ENCODE peak calls at places on chromosomes 6 and 20, in nine cellular contexts. One of them, this sample, is unnamed.

GRCh38 chr20:48015943-48016723 is 230.9 kb upstream of the SULF2 start:
- DNase-seq in naive thymus-derived CD8-positive, alpha-beta T cell: no peak
- DNase-seq in stimulated activated CD8-positive, alpha-beta memory T cell treated with anti-CD3 and anti-CD28 coated beads, Interleukin-4, amount 100 ng/mL, for 1 hour: no peak
- DNase-seq in stimulated activated CD4-positive, alpha-beta T cell treated with anti-CD3 and anti-CD28 coated beads, Interleukin-12 subunit alpha, Interleukin-12 subunit beta, amount 100 ng/mL, for 48 hours: no peak
- DNase-seq in NCI-H510A: no peak
- DNase-seq in NCI-H2171: no peak
- DNase-seq in nucleus accumbens: no peak
- DNase-seq in cardiac fibroblast: peak; percentile 18
- DNase-seq in activated CD8-positive, alpha-beta memory T cell treated with anti-CD3 and anti-CD28 coated beads for 4 hours: no peak
- DNase-seq in this sample: no peak

GRCh38 chr20:57672164-57672563 is 37.7 kb downstream of the PMEPA1 start:
- DNase-seq in NCI-H2171: peak; percentile 93
- DNase-seq in naive thymus-derived CD8-positive, alpha-beta T cell: no peak
- DNase-seq in nucleus accumbens: no peak
- DNase-seq in stimulated activated CD4-positive, alpha-beta T cell treated with anti-CD3 and anti-CD28 coated beads, Interleukin-12 subunit alpha, Interleukin-12 subunit beta, amount 100 ng/mL, for 48 hours: no peak
- DNase-seq in NCI-H510A: no peak
- DNase-seq in cardiac fibroblast: no peak
- DNase-seq in stimulated activated CD8-positive, alpha-beta memory T cell treated with anti-CD3 and anti-CD28 coated beads, Interleukin-4, amount 100 ng/mL, for 1 hour: no peak
- DNase-seq in activated CD8-positive, alpha-beta memory T cell treated with anti-CD3 and anti-CD28 coated beads for 4 hours: no peak
- DNase-seq in this sample: no peak

GRCh38 chr6:11085758-11086435 is 7.7 kb upstream of the SMIM13 start:
- DNase-seq in naive thymus-derived CD8-positive, alpha-beta T cell: no peak
- DNase-seq in stimulated activated CD8-positive, alpha-beta memory T cell treated with anti-CD3 and anti-CD28 coated beads, Interleukin-4, amount 100 ng/mL, for 1 hour: no peak
- DNase-seq in nucleus accumbens: no peak
- DNase-seq in activated CD8-positive, alpha-beta memory T cell treated with anti-CD3 and anti-CD28 coated beads for 4 hours: no peak
- DNase-seq in NCI-H510A: no peak
- DNase-seq in stimulated activated CD4-positive, alpha-beta T cell treated with anti-CD3 and anti-CD28 coated beads, Interleukin-12 subunit alpha, Interleukin-12 subunit beta, amount 100 ng/mL, for 48 hours: no peak
- DNase-seq in NCI-H2171: no peak
- DNase-seq in cardiac fibroblast: peak; percentile 52
- DNase-seq in this sample: no peak

GRCh38 chr20:62308102-62308822 is 5.5 kb downstream of the ADRM1 start:
- DNase-seq in NCI-H510A: no peak
- DNase-seq in naive thymus-derived CD8-positive, alpha-beta T cell: no peak
- DNase-seq in stimulated activated CD8-positive, alpha-beta memory T cell treated with anti-CD3 and anti-CD28 coated beads, Interleukin-4, amount 100 ng/mL, for 1 hour: no peak
- DNase-seq in stimulated activated CD4-positive, alpha-beta T cell treated with anti-CD3 and anti-CD28 coated beads, Interleukin-12 subunit alpha, Interleukin-12 subunit beta, amount 100 ng/mL, for 48 hours: no peak
- DNase-seq in nucleus accumbens: no peak
- DNase-seq in NCI-H2171: no peak
- DNase-seq in cardiac fibroblast: no peak
- DNase-seq in activated CD8-positive, alpha-beta memory T cell treated with anti-CD3 and anti-CD28 coated beads for 4 hours: no peak
- DNase-seq in this sample: no peak

GRCh38 chr20:4711511-4711910 is 10.2 kb upstream of the PRND start:
- DNase-seq in stimulated activated CD8-positive, alpha-beta memory T cell treated with anti-CD3 and anti-CD28 coated beads, Interleukin-4, amount 100 ng/mL, for 1 hour: no peak
- DNase-seq in activated CD8-positive, alpha-beta memory T cell treated with anti-CD3 and anti-CD28 coated beads for 4 hours: no peak
- DNase-seq in cardiac fibroblast: no peak
- DNase-seq in NCI-H2171: no peak
- DNase-seq in nucleus accumbens: no peak
- DNase-seq in NCI-H510A: no peak
- DNase-seq in stimulated activated CD4-positive, alpha-beta T cell treated with anti-CD3 and anti-CD28 coated beads, Interleukin-12 subunit alpha, Interleukin-12 subunit beta, amount 100 ng/mL, for 48 hours: no peak
- DNase-seq in naive thymus-derived CD8-positive, alpha-beta T cell: no peak
- DNase-seq in this sample: no peak

GRCh38 chr6:70586114-70586513 is 19.4 kb downstream of the SDHAF4 start:
- DNase-seq in cardiac fibroblast: no peak
- DNase-seq in nucleus accumbens: no peak
- DNase-seq in activated CD8-positive, alpha-beta memory T cell treated with anti-CD3 and anti-CD28 coated beads for 4 hours: no peak
- DNase-seq in stimulated activated CD8-positive, alpha-beta memory T cell treated with anti-CD3 and anti-CD28 coated beads, Interleukin-4, amount 100 ng/mL, for 1 hour: no peak
- DNase-seq in stimulated activated CD4-positive, alpha-beta T cell treated with anti-CD3 and anti-CD28 coated beads, Interleukin-12 subunit alpha, Interleukin-12 subunit beta, amount 100 ng/mL, for 48 hours: no peak
- DNase-seq in NCI-H2171: no peak
- DNase-seq in naive thymus-derived CD8-positive, alpha-beta T cell: no peak
- DNase-seq in NCI-H510A: no peak
- DNase-seq in this sample: no peak

GRCh38 chr6:47626782-47627181 is 71.6 kb upstream of the ADGRF4 start:
- DNase-seq in cardiac fibroblast: peak; percentile 9
- DNase-seq in naive thymus-derived CD8-positive, alpha-beta T cell: no peak
- DNase-seq in activated CD8-positive, alpha-beta memory T cell treated with anti-CD3 and anti-CD28 coated beads for 4 hours: no peak
- DNase-seq in stimulated activated CD8-positive, alpha-beta memory T cell treated with anti-CD3 and anti-CD28 coated beads, Interleukin-4, amount 100 ng/mL, for 1 hour: no peak
- DNase-seq in nucleus accumbens: no peak
- DNase-seq in NCI-H2171: no peak
- DNase-seq in stimulated activated CD4-positive, alpha-beta T cell treated with anti-CD3 and anti-CD28 coated beads, Interleukin-12 subunit alpha, Interleukin-12 subunit beta, amount 100 ng/mL, for 48 hours: no peak
- DNase-seq in NCI-H510A: no peak
- DNase-seq in this sample: no peak

GRCh38 chr20:63127700-63128364 is 88.1 kb downstream of the YTHDF1 start:
- DNase-seq in stimulated activated CD8-positive, alpha-beta memory T cell treated with anti-CD3 and anti-CD28 coated beads, Interleukin-4, amount 100 ng/mL, for 1 hour: no peak
- DNase-seq in cardiac fibroblast: no peak
- DNase-seq in naive thymus-derived CD8-positive, alpha-beta T cell: no peak
- DNase-seq in activated CD8-positive, alpha-beta memory T cell treated with anti-CD3 and anti-CD28 coated beads for 4 hours: no peak
- DNase-seq in NCI-H510A: no peak
- DNase-seq in NCI-H2171: no peak
- DNase-seq in stimulated activated CD4-positive, alpha-beta T cell treated with anti-CD3 and anti-CD28 coated beads, Interleukin-12 subunit alpha, Interleukin-12 subunit beta, amount 100 ng/mL, for 48 hours: no peak
- DNase-seq in nucleus accumbens: no peak
- DNase-seq in this sample: no peak

GRCh38 chr20:16125810-16126209 is 447.4 kb downstream of the KIF16B start:
- DNase-seq in stimulated activated CD4-positive, alpha-beta T cell treated with anti-CD3 and anti-CD28 coated beads, Interleukin-12 subunit alpha, Interleukin-12 subunit beta, amount 100 ng/mL, for 48 hours: no peak
- DNase-seq in NCI-H510A: no peak
- DNase-seq in activated CD8-positive, alpha-beta memory T cell treated with anti-CD3 and anti-CD28 coated beads for 4 hours: no peak
- DNase-seq in naive thymus-derived CD8-positive, alpha-beta T cell: no peak
- DNase-seq in cardiac fibroblast: no peak
- DNase-seq in nucleus accumbens: no peak
- DNase-seq in NCI-H2171: no peak
- DNase-seq in stimulated activated CD8-positive, alpha-beta memory T cell treated with anti-CD3 and anti-CD28 coated beads, Interleukin-4, amount 100 ng/mL, for 1 hour: no peak
- DNase-seq in this sample: no peak

GRCh38 chr20:3902041-3902440 is 12.9 kb downstream of the PANK2 start:
- DNase-seq in stimulated activated CD4-positive, alpha-beta T cell treated with anti-CD3 and anti-CD28 coated beads, Interleukin-12 subunit alpha, Interleukin-12 subunit beta, amount 100 ng/mL, for 48 hours: no peak
- DNase-seq in cardiac fibroblast: no peak
- DNase-seq in NCI-H2171: no peak
- DNase-seq in nucleus accumbens: no peak
- DNase-seq in activated CD8-positive, alpha-beta memory T cell treated with anti-CD3 and anti-CD28 coated beads for 4 hours: no peak
- DNase-seq in stimulated activated CD8-positive, alpha-beta memory T cell treated with anti-CD3 and anti-CD28 coated beads, Interleukin-4, amount 100 ng/mL, for 1 hour: no peak
- DNase-seq in naive thymus-derived CD8-positive, alpha-beta T cell: no peak
- DNase-seq in NCI-H510A: no peak
- DNase-seq in this sample: no peak

GRCh38 chr6:52493669-52494068 is 73.5 kb downstream of the EFHC1 start:
- DNase-seq in stimulated activated CD8-positive, alpha-beta memory T cell treated with anti-CD3 and anti-CD28 coated beads, Interleukin-4, amount 100 ng/mL, for 1 hour: no peak
- DNase-seq in nucleus accumbens: no peak
- DNase-seq in stimulated activated CD4-positive, alpha-beta T cell treated with anti-CD3 and anti-CD28 coated beads, Interleukin-12 subunit alpha, Interleukin-12 subunit beta, amount 100 ng/mL, for 48 hours: no peak
- DNase-seq in NCI-H2171: no peak
- DNase-seq in naive thymus-derived CD8-positive, alpha-beta T cell: no peak
- DNase-seq in activated CD8-positive, alpha-beta memory T cell treated with anti-CD3 and anti-CD28 coated beads for 4 hours: no peak
- DNase-seq in NCI-H510A: no peak
- DNase-seq in cardiac fibroblast: peak; percentile 23
- DNase-seq in this sample: no peak

GRCh38 chr6:54481096-54481495 is 172.9 kb downstream of the TINAG start:
- DNase-seq in activated CD8-positive, alpha-beta memory T cell treated with anti-CD3 and anti-CD28 coated beads for 4 hours: no peak
- DNase-seq in cardiac fibroblast: no peak
- DNase-seq in NCI-H2171: no peak
- DNase-seq in nucleus accumbens: no peak
- DNase-seq in stimulated activated CD4-positive, alpha-beta T cell treated with anti-CD3 and anti-CD28 coated beads, Interleukin-12 subunit alpha, Interleukin-12 subunit beta, amount 100 ng/mL, for 48 hours: no peak
- DNase-seq in stimulated activated CD8-positive, alpha-beta memory T cell treated with anti-CD3 and anti-CD28 coated beads, Interleukin-4, amount 100 ng/mL, for 1 hour: no peak
- DNase-seq in naive thymus-derived CD8-positive, alpha-beta T cell: no peak
- DNase-seq in NCI-H510A: no peak
- DNase-seq in this sample: no peak

GRCh38 chr6:46299253-46299652 is 128.5 kb upstream of the ENPP5 start:
- DNase-seq in NCI-H2171: no peak
- DNase-seq in stimulated activated CD8-positive, alpha-beta memory T cell treated with anti-CD3 and anti-CD28 coated beads, Interleukin-4, amount 100 ng/mL, for 1 hour: no peak
- DNase-seq in nucleus accumbens: no peak
- DNase-seq in stimulated activated CD4-positive, alpha-beta T cell treated with anti-CD3 and anti-CD28 coated beads, Interleukin-12 subunit alpha, Interleukin-12 subunit beta, amount 100 ng/mL, for 48 hours: no peak
- DNase-seq in activated CD8-positive, alpha-beta memory T cell treated with anti-CD3 and anti-CD28 coated beads for 4 hours: no peak
- DNase-seq in NCI-H510A: no peak
- DNase-seq in cardiac fibroblast: no peak
- DNase-seq in naive thymus-derived CD8-positive, alpha-beta T cell: no peak
- DNase-seq in this sample: no peak

GRCh38 chr20:31484001-31484400 is 8.9 kb downstream of the REM1 start:
- DNase-seq in NCI-H510A: no peak
- DNase-seq in stimulated activated CD4-positive, alpha-beta T cell treated with anti-CD3 and anti-CD28 coated beads, Interleukin-12 subunit alpha, Interleukin-12 subunit beta, amount 100 ng/mL, for 48 hours: no peak
- DNase-seq in cardiac fibroblast: no peak
- DNase-seq in NCI-H2171: no peak
- DNase-seq in stimulated activated CD8-positive, alpha-beta memory T cell treated with anti-CD3 and anti-CD28 coated beads, Interleukin-4, amount 100 ng/mL, for 1 hour: no peak
- DNase-seq in nucleus accumbens: no peak
- DNase-seq in naive thymus-derived CD8-positive, alpha-beta T cell: no peak
- DNase-seq in activated CD8-positive, alpha-beta memory T cell treated with anti-CD3 and anti-CD28 coated beads for 4 hours: no peak
- DNase-seq in this sample: peak; percentile 16

GRCh38 chr6:127518212-127518709 is 874 bp downstream of the MTCL3 start:
- DNase-seq in naive thymus-derived CD8-positive, alpha-beta T cell: no peak
- DNase-seq in NCI-H2171: peak; percentile 1
- DNase-seq in NCI-H510A: no peak
- DNase-seq in cardiac fibroblast: no peak
- DNase-seq in nucleus accumbens: no peak
- DNase-seq in activated CD8-positive, alpha-beta memory T cell treated with anti-CD3 and anti-CD28 coated beads for 4 hours: no peak
- DNase-seq in stimulated activated CD8-positive, alpha-beta memory T cell treated with anti-CD3 and anti-CD28 coated beads, Interleukin-4, amount 100 ng/mL, for 1 hour: no peak
- DNase-seq in stimulated activated CD4-positive, alpha-beta T cell treated with anti-CD3 and anti-CD28 coated beads, Interleukin-12 subunit alpha, Interleukin-12 subunit beta, amount 100 ng/mL, for 48 hours: no peak
- DNase-seq in this sample: no peak

GRCh38 chr6:15574497-15574896 is 88.3 kb downstream of the DTNBP1 start:
- DNase-seq in stimulated activated CD4-positive, alpha-beta T cell treated with anti-CD3 and anti-CD28 coated beads, Interleukin-12 subunit alpha, Interleukin-12 subunit beta, amount 100 ng/mL, for 48 hours: no peak
- DNase-seq in naive thymus-derived CD8-positive, alpha-beta T cell: no peak
- DNase-seq in nucleus accumbens: no peak
- DNase-seq in cardiac fibroblast: no peak
- DNase-seq in NCI-H510A: no peak
- DNase-seq in activated CD8-positive, alpha-beta memory T cell treated with anti-CD3 and anti-CD28 coated beads for 4 hours: no peak
- DNase-seq in NCI-H2171: no peak
- DNase-seq in stimulated activated CD8-positive, alpha-beta memory T cell treated with anti-CD3 and anti-CD28 coated beads, Interleukin-4, amount 100 ng/mL, for 1 hour: no peak
- DNase-seq in this sample: no peak

GRCh38 chr20:31842471-31843157 is 2.8 kb downstream of the FOXS1 start:
- DNase-seq in stimulated activated CD8-positive, alpha-beta memory T cell treated with anti-CD3 and anti-CD28 coated beads, Interleukin-4, amount 100 ng/mL, for 1 hour: no peak
- DNase-seq in activated CD8-positive, alpha-beta memory T cell treated with anti-CD3 and anti-CD28 coated beads for 4 hours: no peak
- DNase-seq in naive thymus-derived CD8-positive, alpha-beta T cell: no peak
- DNase-seq in cardiac fibroblast: peak; percentile 92
- DNase-seq in nucleus accumbens: no peak
- DNase-seq in NCI-H2171: no peak
- DNase-seq in NCI-H510A: no peak
- DNase-seq in stimulated activated CD4-positive, alpha-beta T cell treated with anti-CD3 and anti-CD28 coated beads, Interleukin-12 subunit alpha, Interleukin-12 subunit beta, amount 100 ng/mL, for 48 hours: no peak
- DNase-seq in this sample: no peak

GRCh38 chr6:110053395-110054240 is 75.5 kb downstream of the GPR6 start:
- DNase-seq in cardiac fibroblast: peak; percentile 70
- DNase-seq in nucleus accumbens: no peak
- DNase-seq in stimulated activated CD4-positive, alpha-beta T cell treated with anti-CD3 and anti-CD28 coated beads, Interleukin-12 subunit alpha, Interleukin-12 subunit beta, amount 100 ng/mL, for 48 hours: no peak
- DNase-seq in stimulated activated CD8-positive, alpha-beta memory T cell treated with anti-CD3 and anti-CD28 coated beads, Interleukin-4, amount 100 ng/mL, for 1 hour: no peak
- DNase-seq in NCI-H510A: no peak
- DNase-seq in activated CD8-positive, alpha-beta memory T cell treated with anti-CD3 and anti-CD28 coated beads for 4 hours: no peak
- DNase-seq in NCI-H2171: peak; percentile 34
- DNase-seq in naive thymus-derived CD8-positive, alpha-beta T cell: peak; percentile 35
- DNase-seq in this sample: peak; percentile 47

GRCh38 chr6:41723178-41723935 is 12.1 kb downstream of the TFEB start:
- DNase-seq in NCI-H510A: peak; percentile 42
- DNase-seq in naive thymus-derived CD8-positive, alpha-beta T cell: no peak
- DNase-seq in cardiac fibroblast: peak; percentile 96
- DNase-seq in stimulated activated CD4-positive, alpha-beta T cell treated with anti-CD3 and anti-CD28 coated beads, Interleukin-12 subunit alpha, Interleukin-12 subunit beta, amount 100 ng/mL, for 48 hours: no peak
- DNase-seq in activated CD8-positive, alpha-beta memory T cell treated with anti-CD3 and anti-CD28 coated beads for 4 hours: no peak
- DNase-seq in stimulated activated CD8-positive, alpha-beta memory T cell treated with anti-CD3 and anti-CD28 coated beads, Interleukin-4, amount 100 ng/mL, for 1 hour: no peak
- DNase-seq in nucleus accumbens: peak; percentile 34
- DNase-seq in NCI-H2171: no peak
- DNase-seq in this sample: peak; percentile 23

GRCh38 chr6:158218467-158218866 is 50.3 kb downstream of the GTF2H5 start:
- DNase-seq in cardiac fibroblast: no peak
- DNase-seq in stimulated activated CD8-positive, alpha-beta memory T cell treated with anti-CD3 and anti-CD28 coated beads, Interleukin-4, amount 100 ng/mL, for 1 hour: no peak
- DNase-seq in NCI-H2171: no peak
- DNase-seq in activated CD8-positive, alpha-beta memory T cell treated with anti-CD3 and anti-CD28 coated beads for 4 hours: no peak
- DNase-seq in stimulated activated CD4-positive, alpha-beta T cell treated with anti-CD3 and anti-CD28 coated beads, Interleukin-12 subunit alpha, Interleukin-12 subunit beta, amount 100 ng/mL, for 48 hours: no peak
- DNase-seq in nucleus accumbens: no peak
- DNase-seq in naive thymus-derived CD8-positive, alpha-beta T cell: no peak
- DNase-seq in NCI-H510A: no peak
- DNase-seq in this sample: no peak

GRCh38 chr6:131575834-131576478 is 2.9 kb downstream of the ARG1 start:
- DNase-seq in stimulated activated CD8-positive, alpha-beta memory T cell treated with anti-CD3 and anti-CD28 coated beads, Interleukin-4, amount 100 ng/mL, for 1 hour: no peak
- DNase-seq in activated CD8-positive, alpha-beta memory T cell treated with anti-CD3 and anti-CD28 coated beads for 4 hours: no peak
- DNase-seq in NCI-H510A: no peak
- DNase-seq in NCI-H2171: no peak
- DNase-seq in stimulated activated CD4-positive, alpha-beta T cell treated with anti-CD3 and anti-CD28 coated beads, Interleukin-12 subunit alpha, Interleukin-12 subunit beta, amount 100 ng/mL, for 48 hours: no peak
- DNase-seq in cardiac fibroblast: peak; percentile 3
- DNase-seq in nucleus accumbens: no peak
- DNase-seq in naive thymus-derived CD8-positive, alpha-beta T cell: no peak
- DNase-seq in this sample: no peak

GRCh38 chr20:58973866-58974265 is 7.2 kb upstream of the NELFCD start:
- DNase-seq in nucleus accumbens: no peak
- DNase-seq in naive thymus-derived CD8-positive, alpha-beta T cell: no peak
- DNase-seq in NCI-H510A: no peak
- DNase-seq in stimulated activated CD8-positive, alpha-beta memory T cell treated with anti-CD3 and anti-CD28 coated beads, Interleukin-4, amount 100 ng/mL, for 1 hour: no peak
- DNase-seq in NCI-H2171: no peak
- DNase-seq in cardiac fibroblast: no peak
- DNase-seq in activated CD8-positive, alpha-beta memory T cell treated with anti-CD3 and anti-CD28 coated beads for 4 hours: no peak
- DNase-seq in stimulated activated CD4-positive, alpha-beta T cell treated with anti-CD3 and anti-CD28 coated beads, Interleukin-12 subunit alpha, Interleukin-12 subunit beta, amount 100 ng/mL, for 48 hours: no peak
- DNase-seq in this sample: no peak

GRCh38 chr6:71394001-71394432 is 105.4 kb downstream of the OGFRL1 start:
- DNase-seq in stimulated activated CD4-positive, alpha-beta T cell treated with anti-CD3 and anti-CD28 coated beads, Interleukin-12 subunit alpha, Interleukin-12 subunit beta, amount 100 ng/mL, for 48 hours: no peak
- DNase-seq in cardiac fibroblast: peak; percentile 82
- DNase-seq in nucleus accumbens: no peak
- DNase-seq in NCI-H2171: no peak
- DNase-seq in activated CD8-positive, alpha-beta memory T cell treated with anti-CD3 and anti-CD28 coated beads for 4 hours: no peak
- DNase-seq in NCI-H510A: no peak
- DNase-seq in stimulated activated CD8-positive, alpha-beta memory T cell treated with anti-CD3 and anti-CD28 coated beads, Interleukin-4, amount 100 ng/mL, for 1 hour: no peak
- DNase-seq in naive thymus-derived CD8-positive, alpha-beta T cell: no peak
- DNase-seq in this sample: no peak

GRCh38 chr20:34951652-34952051 is 4.0 kb downstream of the GSS start:
- DNase-seq in activated CD8-positive, alpha-beta memory T cell treated with anti-CD3 and anti-CD28 coated beads for 4 hours: no peak
- DNase-seq in nucleus accumbens: no peak
- DNase-seq in NCI-H2171: no peak
- DNase-seq in cardiac fibroblast: no peak
- DNase-seq in NCI-H510A: no peak
- DNase-seq in stimulated activated CD8-positive, alpha-beta memory T cell treated with anti-CD3 and anti-CD28 coated beads, Interleukin-4, amount 100 ng/mL, for 1 hour: no peak
- DNase-seq in stimulated activated CD4-positive, alpha-beta T cell treated with anti-CD3 and anti-CD28 coated beads, Interleukin-12 subunit alpha, Interleukin-12 subunit beta, amount 100 ng/mL, for 48 hours: no peak
- DNase-seq in naive thymus-derived CD8-positive, alpha-beta T cell: no peak
- DNase-seq in this sample: no peak